ENCODE peak calls at places on chromosomes 1 and 21, in ten cellular contexts. I, R, K, D, L, U, X, Y, S and M are unnamed samples.

GRCh38 chr1:115989711-115990110 is 13.4 kb downstream of the SLC22A15 start:
- DNase-seq in I (no peak), R (no peak), K (no peak), D (no peak), L (no peak), U (no peak), X (no peak), Y (no peak), S (no peak), M (no peak)

GRCh38 chr1:248886237-248886895 is 19.7 kb upstream of the PGBD2 start:
- DNase-seq in I (peak), R (no peak), K (no peak), D (peak), L (peak), U (no peak), X (no peak), Y (peak), S (no peak), M (no peak)

GRCh38 chr1:32764826-32765545 is 52.2 kb downstream of the YARS1 start:
- DNase-seq in I (no peak), R (no peak), K (no peak), D (no peak), L (no peak), U (no peak), X (no peak), Y (no peak), S (no peak), M (no peak)

GRCh38 chr1:204478166-204478899 is 16.3 kb downstream of the PIK3C2B start:
- DNase-seq in I (no peak), R (no peak), K (no peak), D (no peak), L (no peak), U (no peak), X (peak), Y (no peak), S (no peak), M (no peak)

GRCh38 chr21:18608226-18608625 is 204.6 kb upstream of the TMPRSS15 start:
- DNase-seq in I (no peak), R (no peak), K (no peak), D (no peak), L (no peak), U (no peak), X (no peak), Y (no peak), S (no peak), M (no peak)

GRCh38 chr1:115430717-115431116 is 92.7 kb upstream of the NGF start:
- DNase-seq in I (peak), R (peak), K (no peak), D (peak), L (no peak), U (peak), X (peak), Y (peak), S (peak), M (peak)

GRCh38 chr1:1997561-1997960 is 6.0 kb downstream of the CFAP74 start:
- DNase-seq in I (no peak), R (no peak), K (no peak), D (no peak), L (no peak), U (no peak), X (no peak), Y (no peak), S (no peak), M (no peak)

GRCh38 chr21:29649370-29649963 is 290.3 kb downstream of the GRIK1 start:
- DNase-seq in I (no peak), R (no peak), K (no peak), D (no peak), L (no peak), U (no peak), X (no peak), Y (no peak), S (no peak), M (no peak)

GRCh38 chr1:155472491-155472890 is 90.1 kb downstream of the ASH1L start:
- DNase-seq in I (no peak), R (no peak), K (no peak), D (no peak), L (peak), U (no peak), X (no peak), Y (peak), S (no peak), M (no peak)

GRCh38 chr21:21712761-21713558 is 714.8 kb downstream of the NCAM2 start:
- DNase-seq in I (peak), R (no peak), K (no peak), D (peak), L (peak), U (no peak), X (peak), Y (peak), S (no peak), M (peak)

GRCh38 chr1:161307230-161307768 is 2.5 kb downstream of the MPZ start:
- DNase-seq in I (peak), R (no peak), K (peak), D (peak), L (no peak), U (no peak), X (peak), Y (peak), S (peak), M (no peak)

GRCh38 chr1:98903726-98904125 is 100.9 kb downstream of the PLPPR5 start:
- DNase-seq in I (no peak), R (no peak), K (no peak), D (no peak), L (peak), U (no peak), X (no peak), Y (no peak), S (peak), M (no peak)

GRCh38 chr1:78650114-78650513 is 483 bp downstream of the IFI44 start:
- DNase-seq in I (no peak), R (no peak), K (no peak), D (peak), L (no peak), U (no peak), X (peak), Y (peak), S (no peak), M (no peak)

GRCh38 chr1:15260418-15261154 is 13.6 kb downstream of the FHAD1 start:
- DNase-seq in I (peak), R (no peak), K (no peak), D (peak), L (no peak), U (no peak), X (peak), Y (peak), S (peak), M (no peak)

GRCh38 chr1:93756656-93757055 is 75.0 kb upstream of the BCAR3 start:
- DNase-seq in I (peak), R (no peak), K (no peak), D (no peak), L (no peak), U (no peak), X (no peak), Y (peak), S (no peak), M (no peak)

GRCh38 chr21:46210378-46211136 is 18.0 kb downstream of the LSS start:
- DNase-seq in I (no peak), R (no peak), K (no peak), D (no peak), L (no peak), U (no peak), X (no peak), Y (no peak), S (no peak), M (no peak)

GRCh38 chr1:63326106-63326472 is 3.7 kb downstream of the FOXD3 start:
- DNase-seq in I (no peak), R (no peak), K (no peak), D (no peak), L (no peak), U (no peak), X (no peak), Y (no peak), S (no peak), M (no peak)

GRCh38 chr1:32353886-32354570 is 8.3 kb downstream of the FAM229A start:
- DNase-seq in I (peak), R (no peak), K (peak), D (peak), L (no peak), U (peak), X (peak), Y (peak), S (peak), M (peak)

GRCh38 chr1:1402081-1402900 is 3.2 kb upstream of the CCNL2 start:
- DNase-seq in I (peak), R (peak), K (no peak), D (peak), L (no peak), U (peak), X (peak), Y (peak), S (peak), M (no peak)

GRCh38 chr1:48878191-48878940 is 101.7 kb upstream of the BEND5 start:
- DNase-seq in I (peak), R (no peak), K (no peak), D (peak), L (peak), U (no peak), X (peak), Y (peak), S (peak), M (peak)

GRCh38 chr1:196951711-196952394 is 8.3 kb downstream of the CFHR2 start:
- DNase-seq in I (peak), R (no peak), K (no peak), D (peak), L (no peak), U (no peak), X (no peak), Y (peak), S (no peak), M (no peak)

GRCh38 chr1:910881-911721 is 12.6 kb upstream of the SAMD11 start:
- DNase-seq in I (peak), R (no peak), K (no peak), D (peak), L (no peak), U (peak), X (no peak), Y (peak), S (no peak), M (no peak)

DNA sequence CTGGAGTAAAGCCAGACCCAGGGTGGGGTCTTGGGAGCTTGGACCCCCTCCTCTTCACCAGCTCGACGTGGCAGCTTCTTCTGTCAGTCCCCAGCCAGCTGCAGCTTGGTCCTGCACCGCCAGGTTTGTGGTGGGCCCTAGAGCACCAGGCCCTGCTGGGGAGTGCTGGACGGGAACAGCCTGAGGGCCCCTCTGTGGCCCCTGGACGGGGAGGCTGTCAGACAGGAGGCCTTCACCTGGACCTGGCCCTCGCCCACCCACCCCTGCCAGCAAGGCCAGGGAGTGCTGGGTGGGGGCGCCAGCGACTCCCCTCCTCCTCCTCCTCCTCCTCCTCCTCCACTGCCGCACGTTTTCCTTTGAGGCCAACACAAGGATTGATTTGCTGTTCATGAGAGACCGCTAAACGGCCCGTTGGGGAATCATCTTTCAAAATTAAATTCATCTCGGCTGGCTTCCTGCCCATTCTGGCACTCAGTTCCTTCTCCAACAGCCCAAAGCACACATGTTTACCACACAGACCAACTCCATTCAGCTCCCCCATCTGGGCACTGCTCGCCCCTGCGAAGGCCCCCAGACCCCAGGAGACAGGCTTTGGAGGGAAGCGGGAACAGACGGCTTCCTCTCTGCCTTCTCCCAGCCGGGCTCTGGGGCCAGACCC is 1.0 kb downstream of the MEGF6 start:
- DNase-seq in I (no peak), R (no peak), K (no peak), D (peak), L (no peak), U (no peak), X (peak), Y (peak), S (no peak), M (no peak)
- H3K4me3 ChIP-seq in I (no peak), R (peak), K (peak), D (no peak), L (peak), U (peak), X (peak), Y (no peak), S (no peak), M (no peak)

GRCh38 chr1:68339505-68339904 is 107.2 kb upstream of the WLS start:
- DNase-seq in I (peak), R (no peak), K (no peak), D (peak), L (no peak), U (no peak), X (no peak), Y (peak), S (no peak), M (no peak)
- TF ChIP-seq CTCF in I (no peak), R (no peak), K (no peak), D (no peak), L (no peak), U (no peak), X (no peak), Y (no peak), S (no peak), M (no peak)

GRCh38 chr1:25819496-25820246 is at the start of gene MTFR1L:
- DNase-seq in I (peak), R (peak), K (peak), D (peak), L (no peak), U (peak), X (peak), Y (peak), S (peak), M (no peak)

GRCh38 chr1:25821630-25822091 is 1.9 kb downstream of the MTFR1L start:
- DNase-seq in I (peak), R (no peak), K (no peak), D (peak), L (no peak), U (peak), X (no peak), Y (peak), S (no peak), M (no peak)

GRCh38 chr1:25818569-25818968 is 1.2 kb upstream of the MTFR1L start:
- DNase-seq in I (no peak), R (no peak), K (no peak), D (no peak), L (no peak), U (no peak), X (no peak), Y (no peak), S (no peak), M (no peak)

GRCh38 chr1:25820247-25821111 is 725 bp downstream of the MTFR1L start:
- DNase-seq in I (peak), R (peak), K (peak), D (peak), L (no peak), U (peak), X (peak), Y (peak), S (peak), M (no peak)

DNA sequence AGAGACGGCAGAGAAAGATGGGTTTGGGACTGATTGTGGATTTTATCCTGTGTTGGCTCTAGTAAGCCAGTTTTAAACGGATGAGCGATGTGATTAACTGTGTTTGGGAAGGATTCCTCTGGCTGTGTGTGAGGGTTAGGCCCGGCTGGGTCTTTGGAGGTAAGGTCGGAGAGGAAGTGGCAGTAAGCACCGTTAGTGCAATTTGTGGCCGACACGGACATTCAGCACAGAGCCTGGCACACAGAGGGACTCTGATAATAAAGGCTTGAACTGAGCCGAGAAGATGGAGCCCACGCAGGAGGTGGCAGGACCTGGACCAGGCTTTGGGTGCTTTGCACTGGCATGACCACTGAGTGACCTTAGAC is 1.3 kb downstream of the MTFR1L start:
- DNase-seq in I (no peak), R (no peak), K (no peak), D (no peak), L (no peak), U (no peak), X (no peak), Y (no peak), S (no peak), M (no peak)
- H3K4me3 ChIP-seq in I (peak), R (peak), K (peak), D (peak), L (peak), U (peak), X (peak), Y (peak), S (peak), M (peak)

DNA sequence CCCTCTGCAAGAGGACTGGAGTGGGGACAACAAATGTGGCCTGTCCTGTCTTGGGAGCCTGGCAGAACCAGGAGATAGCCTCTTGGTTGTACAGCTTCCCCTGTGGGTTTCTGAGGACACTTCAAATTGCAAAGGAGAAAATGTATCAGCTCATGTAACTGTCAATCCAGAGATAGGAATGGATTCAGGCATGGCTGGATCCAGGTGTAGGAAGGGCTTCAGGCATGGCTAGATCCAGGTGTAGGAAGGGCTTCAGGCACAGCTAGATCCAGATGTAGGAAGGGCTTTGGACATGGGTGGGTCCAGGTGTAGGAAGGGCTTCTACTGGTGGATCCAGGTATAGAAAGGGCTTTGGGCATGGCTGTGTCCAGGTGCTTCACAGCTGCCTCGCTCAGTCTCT is 30.9 kb downstream of the TP73 start:
- DNase-seq in I (no peak), R (no peak), K (no peak), D (no peak), L (no peak), U (no peak), X (no peak), Y (no peak), S (no peak), M (no peak)
- TF ChIP-seq CTCF in I (no peak), R (no peak), K (no peak), D (no peak), L (no peak), U (no peak), X (no peak), Y (no peak), S (no peak), M (no peak)

GRCh38 chr1:10718083-10718415 is 78.4 kb downstream of the CASZ1 start:
- DNase-seq in I (no peak), R (no peak), K (no peak), D (no peak), L (no peak), U (no peak), X (no peak), Y (no peak), S (no peak), M (no peak)
- H3K4me3 ChIP-seq in I (no peak), R (no peak), K (peak), D (no peak), L (no peak), U (peak), X (no peak), Y (no peak), S (no peak), M (no peak)

GRCh38 chr1:61078611-61079010 is 3.8 kb upstream of the NFIA start:
- DNase-seq in I (no peak), R (no peak), K (no peak), D (no peak), L (no peak), U (no peak), X (peak), Y (peak), S (no peak), M (no peak)

GRCh38 chr1:61081135-61081636 is 1.2 kb upstream of the NFIA start:
- DNase-seq in I (no peak), R (no peak), K (no peak), D (no peak), L (no peak), U (no peak), X (no peak), Y (peak), S (no peak), M (no peak)

GRCh38 chr1:61079276-61079897 is 3.0 kb upstream of the NFIA start:
- DNase-seq in I (no peak), R (no peak), K (no peak), D (no peak), L (no peak), U (no peak), X (peak), Y (no peak), S (no peak), M (no peak)

GRCh38 chr1:61080408-61081134 is 1.8 kb upstream of the NFIA start:
- DNase-seq in I (no peak), R (no peak), K (no peak), D (no peak), L (no peak), U (no peak), X (peak), Y (peak), S (no peak), M (no peak)

GRCh38 chr1:61079898-61080336 is 2.4 kb upstream of the NFIA start:
- DNase-seq in I (peak), R (peak), K (peak), D (peak), L (no peak), U (peak), X (peak), Y (peak), S (peak), M (no peak)
- TF ChIP-seq CTCF in I (peak), R (no peak), K (peak), D (peak), L (peak), U (peak), X (no peak), Y (peak), S (peak), M (peak)

GRCh38 chr1:50702395-50702794 is 257.7 kb downstream of the FAF1 start:
- DNase-seq in I (no peak), R (no peak), K (no peak), D (no peak), L (no peak), U (no peak), X (no peak), Y (no peak), S (no peak), M (no peak)
- H3K4me3 ChIP-seq in I (no peak), R (no peak), K (no peak), D (no peak), L (no peak), U (no peak), X (no peak), Y (no peak), S (no peak), M (no peak)

DNA sequence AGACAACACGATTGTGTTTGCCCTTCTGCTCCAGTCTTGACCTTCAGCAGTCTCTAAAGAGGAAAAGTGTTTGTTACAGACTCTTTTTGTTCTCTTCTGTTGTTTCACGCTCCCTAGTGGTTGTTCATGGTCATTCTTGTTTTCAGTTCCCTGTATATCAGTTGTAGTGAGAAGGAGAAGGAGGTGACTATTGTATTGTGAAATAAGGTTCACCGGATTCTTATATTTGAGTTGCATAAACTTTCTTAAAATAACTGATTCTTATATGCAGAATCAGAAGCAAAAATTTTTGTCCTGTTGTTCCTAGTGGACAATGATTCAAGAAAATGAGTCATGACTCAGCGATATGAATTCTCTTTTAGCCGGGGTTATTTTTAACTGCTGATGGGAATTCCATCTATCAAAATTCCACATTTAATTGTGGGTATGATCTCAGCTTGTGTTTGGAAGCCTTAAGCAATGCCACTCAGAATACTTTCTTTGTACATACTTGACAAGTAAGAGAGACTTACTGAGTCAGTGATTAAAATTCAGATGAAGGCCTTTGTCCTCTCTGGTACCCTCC is 152.2 kb downstream of the CLEC20A start:
- DNase-seq in I (peak), R (peak), K (no peak), D (peak), L (peak), U (no peak), X (peak), Y (peak), S (peak), M (peak)
- TF ChIP-seq CTCF in I (peak), R (peak), K (peak), D (peak), L (peak), U (peak), X (peak), Y (peak), S (peak), M (peak)

GRCh38 chr1:23695667-23696066 is 4.1 kb downstream of the RPL11 start:
- DNase-seq in I (no peak), R (no peak), K (no peak), D (no peak), L (no peak), U (no peak), X (no peak), Y (no peak), S (no peak), M (no peak)
- H3K4me3 ChIP-seq in I (no peak), R (no peak), K (no peak), D (peak), L (no peak), U (no peak), X (no peak), Y (no peak), S (no peak), M (no peak)